ENCODE peak calls at places on chromosomes 1 and 21, in five cellular contexts. W, U, C, I and H are unnamed samples.

GRCh38 chr1:89842547-89843278 is 21.9 kb downstream of the LRRC8D start:
- DNase-seq in W (no peak), C (no peak), U (no peak), I (no peak), H (no peak)

GRCh38 chr1:68011786-68012375 is 38.5 kb downstream of the DIRAS3 start:
- DNase-seq in I (no peak), U (no peak), W (no peak), C (no peak), H (no peak)

GRCh38 chr1:212566522-212567479 is 41.8 kb upstream of the ATF3 start:
- DNase-seq in I (peak; percentile 22), W (no peak), U (no peak), C (peak; percentile 32), H (no peak)

GRCh38 chr1:29145739-29146437 is 22.2 kb upstream of the TMEM200B start:
- DNase-seq in I (no peak), U (no peak), W (no peak), C (no peak), H (no peak)

GRCh38 chr1:167500283-167500860 is 18.0 kb downstream of the CD247 start:
- DNase-seq in I (no peak), W (no peak), C (no peak), U (no peak), H (no peak)

GRCh38 chr1:9028921-9029715 is 2.9 kb upstream of the SLC2A7 start:
- DNase-seq in U (no peak), W (no peak), I (no peak), C (no peak), H (no peak)

GRCh38 chr1:226607821-226608220 is 59.3 kb downstream of the STUM start:
- DNase-seq in U (no peak), I (no peak), C (no peak), W (no peak), H (no peak)

GRCh38 chr21:44920694-44921604 is at the start of gene ITGB2:
- DNase-seq in C (no peak), W (peak; percentile 37), I (no peak), U (peak; percentile 97), H (peak; percentile 36)

GRCh38 chr1:28848408-28848807 is 36.4 kb downstream of the OPRD1 start:
- DNase-seq in C (no peak), I (no peak), W (no peak), U (no peak), H (no peak)

GRCh38 chr1:166766942-166767341 is 72.3 kb upstream of the POGK start:
- DNase-seq in I (no peak), W (no peak), C (no peak), U (no peak), H (no peak)

GRCh38 chr1:66731462-66731861 is 20.8 kb upstream of the DYNLT5 start:
- DNase-seq in C (no peak), W (no peak), I (no peak), U (no peak), H (no peak)

DNA sequence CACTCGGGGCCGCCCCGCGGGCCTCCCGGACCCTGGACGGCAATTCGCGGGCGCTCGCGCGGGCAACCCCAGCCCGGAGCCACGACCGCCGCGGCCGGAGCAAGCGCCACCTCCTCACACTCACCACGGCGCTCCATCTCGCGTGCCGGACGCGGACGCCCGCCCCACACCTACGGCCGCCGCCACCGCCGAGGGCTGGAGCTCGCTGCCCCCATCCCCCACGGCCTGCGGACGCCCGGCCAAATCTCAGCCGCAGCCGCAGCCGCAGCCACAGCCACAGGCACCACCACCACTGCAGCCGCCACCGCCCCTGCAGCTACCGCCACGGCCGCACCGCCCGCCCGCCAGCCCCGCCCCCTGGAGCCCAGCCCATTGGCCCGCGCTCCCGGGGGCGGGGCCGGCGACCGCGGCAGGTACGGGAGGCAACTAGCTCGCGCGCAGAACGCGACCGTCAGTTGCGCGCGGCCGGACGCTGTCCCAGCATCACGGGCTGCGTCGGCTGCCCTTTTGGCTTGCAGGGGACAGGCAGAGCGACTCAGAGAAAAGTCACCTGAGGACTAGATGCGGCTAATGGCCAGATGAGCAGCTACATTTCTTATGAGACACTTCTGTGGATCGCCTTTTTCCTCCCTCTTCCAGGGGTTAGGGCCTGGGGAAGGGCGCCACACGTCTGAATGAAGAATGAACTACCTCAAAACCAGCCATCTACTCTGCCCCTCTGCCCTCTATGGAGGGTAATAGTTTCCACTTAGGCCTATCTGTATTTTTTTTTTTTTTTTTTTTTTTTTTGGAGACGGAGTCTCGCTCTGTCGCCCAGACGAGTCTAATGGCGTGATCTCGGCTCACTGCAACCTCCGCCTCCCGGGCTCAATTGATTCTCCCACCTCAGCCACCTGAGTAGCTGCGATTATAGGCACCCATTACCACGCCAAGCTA is at the start of gene ARHGAP29:
- DNase-seq in I (peak; percentile 81), W (peak; percentile 82), U (peak; percentile 20), C (peak; percentile 79), H (peak; percentile 91)
- H3K4me3 ChIP-seq in I (peak within 1 kb of the TSS; percentile 69), W (peak within 1 kb of the TSS; percentile 84), U (peak within 1 kb of the TSS; percentile 25), C (peak within 1 kb of the TSS; percentile 15), H (peak within 1 kb of the TSS; percentile 78)

GRCh38 chr1:159200759-159201158 is 3.9 kb upstream of the ACKR1 start:
- DNase-seq in U (no peak), I (no peak), C (peak; percentile 21), W (no peak), H (no peak)

GRCh38 chr1:159199901-159200300 is 4.8 kb upstream of the ACKR1 start:
- DNase-seq in U (no peak), C (no peak), W (no peak), I (no peak), H (no peak)

GRCh38 chr1:159197767-159198557 is 6.7 kb upstream of the ACKR1 start:
- DNase-seq in I (peak; percentile 28), C (peak; percentile 73), W (peak; percentile 44), U (peak; percentile 68), H (peak; percentile 92)

DNA sequence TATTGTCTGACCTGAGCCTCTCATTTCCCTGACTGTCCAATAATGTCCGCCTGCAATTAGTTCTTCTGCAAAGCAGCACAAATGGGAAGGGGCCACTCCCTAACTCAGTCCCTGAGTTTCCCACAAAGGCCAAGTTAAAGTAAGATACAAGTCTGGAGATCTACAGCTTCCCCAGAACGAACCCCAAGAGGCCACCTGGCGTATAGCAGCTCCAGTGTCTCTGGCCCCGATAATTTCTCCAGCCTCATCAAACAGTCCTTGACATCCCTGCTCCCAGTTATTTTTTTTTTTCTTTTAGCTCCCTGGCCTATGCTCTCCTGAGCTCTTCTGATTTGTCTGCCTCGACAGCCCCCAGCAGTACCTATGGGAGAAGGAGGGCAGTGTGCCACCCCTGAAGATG is 8.1 kb upstream of the ACKR1 start:
- DNase-seq in C (peak; percentile 18), W (no peak), U (no peak), I (no peak), H (peak; percentile 76)
- TF ChIP-seq CTCF in C (peak; percentile 42), W (peak; percentile 9), U (peak; percentile 9), I (no peak), H (peak; percentile 51)

DNA sequence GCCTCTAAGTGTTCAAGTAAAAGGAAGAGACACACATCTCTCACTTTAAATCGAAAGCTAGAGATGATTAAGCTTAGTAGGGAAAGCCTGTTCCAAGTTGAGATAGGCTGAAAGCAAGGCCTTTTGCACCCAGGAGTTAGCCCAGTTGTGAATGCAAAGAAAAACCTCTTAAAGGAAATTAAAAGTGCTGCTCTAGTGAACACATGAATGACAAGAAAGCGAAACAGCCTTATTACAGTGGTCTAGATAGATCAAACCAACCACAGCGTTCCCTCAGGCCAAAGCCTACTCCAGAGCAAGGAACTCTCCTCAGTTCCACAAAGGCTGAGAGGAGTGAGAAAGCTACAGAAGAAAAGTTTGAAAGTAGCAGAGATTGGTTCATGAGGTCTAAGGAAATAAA is 14.9 kb downstream of the TCP10L start:
- DNase-seq in W (no peak), C (no peak), I (no peak), U (no peak), H (no peak)
- H3K4me3 ChIP-seq in W (no peak overlapping the region), C (no peak overlapping the region), I (no peak overlapping the region), U (no peak overlapping the region), H (no peak overlapping the region)

DNA sequence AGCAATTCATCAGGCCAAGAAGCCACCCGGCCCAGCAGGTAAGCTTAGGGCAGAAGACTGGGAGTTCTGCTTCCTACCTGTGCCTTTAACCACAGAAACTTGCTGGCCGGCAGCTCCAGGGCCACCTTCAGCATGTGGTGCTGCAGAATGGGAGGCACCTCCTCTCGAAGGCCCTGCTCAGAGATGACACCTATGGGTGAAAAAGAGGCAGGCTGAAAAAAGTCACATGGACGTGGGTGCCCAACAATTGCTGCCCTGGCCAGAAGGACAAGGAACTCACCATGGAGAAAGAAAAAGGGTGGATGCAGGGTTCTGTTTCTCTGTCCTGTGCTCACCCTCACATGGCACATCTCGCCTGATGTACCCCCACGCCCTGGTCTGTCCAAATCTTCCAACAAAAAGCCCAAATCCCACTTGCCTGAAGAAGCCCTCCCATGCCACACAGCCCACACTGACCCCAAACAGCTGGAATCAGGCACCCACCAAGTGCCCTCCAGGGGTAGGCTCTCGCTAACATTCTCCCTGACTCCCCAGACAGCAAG is 33.0 kb downstream of the URB1 start:
- DNase-seq in C (no peak), U (peak; percentile 11), W (no peak), I (no peak), H (no peak)
- TF ChIP-seq CTCF in C (no peak), U (no peak), W (no peak), I (no peak), H (no peak)

GRCh38 chr1:169427081-169427611 is at the start of gene CCDC181:
- DNase-seq in U (peak; percentile 2), C (no peak), W (peak; percentile 29), I (peak; percentile 78), H (peak; percentile 97)
- H3K4me3 ChIP-seq in U (no peak within 1 kb of the TSS), C (no peak within 1 kb of the TSS), W (peak within 1 kb of the TSS; percentile 60), I (peak within 1 kb of the TSS; percentile 50), H (peak within 1 kb of the TSS; percentile 59)

GRCh38 chr21:36640260-36641244 is 58.4 kb upstream of the SIM2 start:
- DNase-seq in W (no peak), C (no peak), U (no peak), I (no peak), H (peak; percentile 60)
- TF ChIP-seq CTCF in W (no peak), C (no peak), U (no peak), I (no peak), H (peak; percentile 41)

GRCh38 chr1:236041899-236042618 is 22.8 kb downstream of the NID1 start:
- DNase-seq in W (no peak), C (no peak), U (no peak), I (no peak), H (no peak)

GRCh38 chr1:236045771-236046170 is 19.1 kb downstream of the NID1 start:
- DNase-seq in I (no peak), C (no peak), U (no peak), W (no peak), H (no peak)

GRCh38 chr1:236039736-236040670 is 24.9 kb downstream of the NID1 start:
- DNase-seq in U (no peak), W (peak; percentile 36), I (no peak), C (no peak), H (no peak)

GRCh38 chr1:236044346-236044745 is 20.5 kb downstream of the NID1 start:
- DNase-seq in U (no peak), I (no peak), W (no peak), C (no peak), H (no peak)
- H3K4me3 ChIP-seq in U (no peak overlapping the region), I (no peak overlapping the region), W (no peak overlapping the region), C (no peak overlapping the region), H (no peak overlapping the region)

GRCh38 chr1:198671136-198671535 is 32.3 kb downstream of the PTPRC start:
- DNase-seq in U (no peak), W (no peak), I (no peak), C (no peak), H (no peak)

GRCh38 chr1:198669771-198670170 is 30.9 kb downstream of the PTPRC start:
- DNase-seq in W (no peak), U (no peak), C (no peak), I (no peak), H (no peak)

GRCh38 chr1:198669023-198669698 is 30.3 kb downstream of the PTPRC start:
- DNase-seq in W (no peak), C (peak; percentile 23), I (no peak), U (no peak), H (no peak)

GRCh38 chr1:198674009-198674408 is 35.2 kb downstream of the PTPRC start:
- DNase-seq in W (no peak), U (no peak), I (no peak), C (no peak), H (no peak)

GRCh38 chr1:198672124-198672523 is 33.3 kb downstream of the PTPRC start:
- DNase-seq in C (no peak), W (no peak), U (no peak), I (no peak), H (no peak)
- TF ChIP-seq CTCF in C (no peak), W (no peak), U (no peak), I (no peak), H (no peak)